ENCODE peak calls at places on chromosomes 13 and 19, in seven cellular contexts. J, Z, Y, D, P, E and T are unnamed samples.

GRCh38 chr13:73248711-73249580 is 190.1 kb downstream of the KLF5 start:
- DNase-seq in P (no peak), D (no peak), Y (no peak), J (no peak), E (no peak), Z (peak), T (peak)

GRCh38 chr19:46350029-46350757 is 3.3 kb downstream of the PPP5C start:
- DNase-seq in Y (no peak), J (no peak), D (no peak), Z (no peak), P (no peak), E (no peak), T (no peak)

GRCh38 chr13:85140192-85140591 is 659.0 kb downstream of the SLITRK6 start:
- DNase-seq in Y (no peak), J (no peak), D (no peak), Z (no peak), E (no peak), P (no peak), T (no peak)

GRCh38 chr13:111213964-111214726 is 99.0 kb downstream of the ARHGEF7 start:
- DNase-seq in E (no peak), Y (no peak), J (peak), Z (no peak), P (no peak), D (no peak), T (peak)

GRCh38 chr13:82976499-82976898 is 905.8 kb downstream of the SLITRK1 start:
- DNase-seq in E (no peak), Z (no peak), Y (no peak), D (no peak), J (no peak), P (no peak), T (no peak)

GRCh38 chr13:22055259-22055658 is 384.4 kb downstream of the FGF9 start:
- DNase-seq in Y (no peak), E (no peak), D (no peak), Z (no peak), J (peak), P (no peak), T (no peak)

GRCh38 chr19:956747-957451 is 27.2 kb upstream of the WDR18 start:
- DNase-seq in D (no peak), J (peak), E (no peak), Z (no peak), P (no peak), Y (no peak), T (peak)

GRCh38 chr19:38263696-38264485 is 482 bp upstream of the SPINT2 start:
- DNase-seq in D (peak), P (no peak), Y (peak), Z (no peak), E (peak), J (peak), T (no peak)

GRCh38 chr19:18537431-18537830 is 5.9 kb downstream of the FKBP8 start:
- DNase-seq in Z (no peak), D (no peak), P (no peak), Y (no peak), E (no peak), J (no peak), T (no peak)

GRCh38 chr13:43348397-43348796 is 325.0 kb downstream of the DNAJC15 start:
- DNase-seq in E (no peak), D (no peak), Z (no peak), Y (no peak), J (no peak), P (no peak), T (no peak)

GRCh38 chr13:33937373-33938087 is 119.6 kb downstream of the RFC3 start:
- DNase-seq in Z (peak), D (no peak), E (no peak), Y (no peak), J (peak), P (no peak), T (peak)

GRCh38 chr19:54302252-54302651 is 10.7 kb downstream of the LILRA5 start:
- DNase-seq in D (no peak), Y (no peak), J (no peak), E (no peak), Z (no peak), P (no peak), T (no peak)